ENCODE peak calls at places on chromosomes 3 and 15, in six cellular contexts. N is stromal cell of bone marrow, I is GDM1, B is HCEC 1CT, E is AG08395, D is skeletal muscle cell. Z is an unnamed sample.

GRCh38 chr15:45646220-45646619 is 11.4 kb downstream of the SQOR start:
- DNase-seq in N (no peak), I (no peak), B (peak), E (no peak), D (no peak), Z (peak)

GRCh38 chr3:122916580-122916979 is 111.0 kb downstream of the SEMA5B start:
- DNase-seq in N (no peak), I (no peak), B (no peak), E (no peak), D (no peak), Z (no peak)

GRCh38 chr15:39171944-39172368 is 408.9 kb upstream of the THBS1 start:
- DNase-seq in N (peak), I (peak), B (peak), E (peak), D (peak), Z (peak)

GRCh38 chr3:55634345-55634744 is 147.2 kb upstream of the WNT5A start:
- DNase-seq in N (no peak), I (no peak), B (no peak), E (no peak), D (no peak), Z (no peak)

GRCh38 chr15:42306681-42307080 is 33.4 kb upstream of the TMEM87A start:
- DNase-seq in N (no peak), I (no peak), B (no peak), E (no peak), D (no peak), Z (no peak)

GRCh38 chr15:55110446-55110845 is 86.3 kb downstream of the RSL24D1 start:
- DNase-seq in N (no peak), I (no peak), B (no peak), E (no peak), D (no peak), Z (no peak)

GRCh38 chr15:71103102-71103676 is 12.1 kb upstream of the THSD4 start:
- DNase-seq in N (no peak), I (no peak), B (peak), E (peak), D (no peak), Z (peak)

GRCh38 chr3:77825045-77825827 is 785.3 kb downstream of the ROBO2 start:
- DNase-seq in N (peak), I (no peak), B (peak), E (peak), D (peak), Z (peak)

GRCh38 chr3:130971208-130971607 is 55.4 kb downstream of the ASTE1 start:
- DNase-seq in N (no peak), I (no peak), B (no peak), E (no peak), D (no peak), Z (no peak)

GRCh38 chr3:155079795-155080546 is at the start of gene MME:
- DNase-seq in N (peak), I (no peak), B (peak), E (peak), D (peak), Z (peak)

GRCh38 chr15:31024330-31024729 is 32.9 kb upstream of the MTMR10 start:
- DNase-seq in N (peak), I (no peak), B (peak), E (peak), D (peak), Z (peak)

GRCh38 chr15:48510976-48511375 is 134.5 kb downstream of the FBN1 start:
- DNase-seq in N (peak), I (no peak), B (no peak), E (peak), D (no peak), Z (no peak)

GRCh38 chr15:45919806-45920205 is 285.0 kb downstream of the SQOR start:
- DNase-seq in N (no peak), I (no peak), B (peak), E (peak), D (peak), Z (peak)

GRCh38 chr3:11558918-11559815 is 84.5 kb downstream of the VGLL4 start:
- DNase-seq in N (no peak), I (no peak), B (no peak), E (no peak), D (no peak), Z (no peak)

GRCh38 chr3:141368062-141368924 is at the start of gene ZBTB38:
- DNase-seq in N (peak), I (no peak), B (peak), E (peak), D (peak), Z (peak)

GRCh38 chr3:7194081-7194835 is 333.3 kb downstream of the GRM7 start:
- DNase-seq in N (no peak), I (no peak), B (no peak), E (no peak), D (no peak), Z (no peak)

GRCh38 chr3:11610700-11611099 is 33.0 kb downstream of the VGLL4 start:
- DNase-seq in N (no peak), I (no peak), B (no peak), E (no peak), D (no peak), Z (no peak)

GRCh38 chr15:63991706-63992105 is 54.6 kb downstream of the DAPK2 start:
- DNase-seq in N (no peak), I (no peak), B (no peak), E (no peak), D (no peak), Z (no peak)

GRCh38 chr15:74245342-74245931 is 9.3 kb downstream of the CCDC33 start:
- DNase-seq in N (no peak), I (no peak), B (no peak), E (no peak), D (no peak), Z (no peak)

GRCh38 chr3:23961064-23961463 is 16.0 kb downstream of the NR1D2 start:
- DNase-seq in N (no peak), I (no peak), B (no peak), E (no peak), D (no peak), Z (no peak)

GRCh38 chr15:70906842-70907241 is 14.2 kb downstream of the LRRC49 start:
- DNase-seq in N (no peak), I (no peak), B (no peak), E (peak), D (peak), Z (peak)

GRCh38 chr3:58434170-58434507 is 507 bp upstream of the PDHB start:
- DNase-seq in N (no peak), I (no peak), B (no peak), E (no peak), D (no peak), Z (no peak)

GRCh38 chr3:12687948-12688347 is 24.0 kb upstream of the RAF1 start:
- DNase-seq in N (no peak), I (no peak), B (no peak), E (no peak), D (no peak), Z (no peak)

GRCh38 chr3:119794401-119794800 is 12.5 kb downstream of the NR1I2 start:
- DNase-seq in N (no peak), I (no peak), B (no peak), E (no peak), D (no peak), Z (no peak)

GRCh38 chr15:81765816-81766215 is 280.0 kb downstream of the MEX3B start:
- DNase-seq in N (no peak), I (no peak), B (no peak), E (no peak), D (no peak), Z (no peak)

GRCh38 chr3:171535133-171535532 is 74.9 kb upstream of the TNIK start:
- DNase-seq in N (no peak), I (no peak), B (peak), E (no peak), D (no peak), Z (peak)

GRCh38 chr15:39145146-39145545 is 435.7 kb upstream of the THBS1 start:
- DNase-seq in N (no peak), I (no peak), B (peak), E (no peak), D (no peak), Z (no peak)

GRCh38 chr3:109187390-109187789 is 50.9 kb downstream of the C3orf85 start:
- DNase-seq in N (no peak), I (no peak), B (no peak), E (no peak), D (no peak), Z (no peak)

GRCh38 chr3:188948658-188949400 is 222.9 kb upstream of the TPRG1 start:
- DNase-seq in N (peak), I (peak), B (peak), E (peak), D (peak), Z (peak)

GRCh38 chr15:22890296-22890695 is 51.8 kb downstream of the NIPA2 start:
- DNase-seq in N (no peak), I (no peak), B (no peak), E (no peak), D (no peak), Z (no peak)

GRCh38 chr15:100725121-100726069 is 123.0 kb downstream of the ASB7 start:
- DNase-seq in N (no peak), I (no peak), B (peak), E (peak), D (peak), Z (peak)

GRCh38 chr15:23687143-23687470 is at the start of gene NDN:
- DNase-seq in N (peak), I (no peak), B (no peak), E (peak), D (peak), Z (peak)

GRCh38 chr3:138140940-138141339 is 8.8 kb upstream of the A4GNT start:
- DNase-seq in N (no peak), I (no peak), B (no peak), E (no peak), D (no peak), Z (no peak)

GRCh38 chr15:26038693-26039092 is 175.6 kb upstream of the ATP10A start:
- DNase-seq in N (no peak), I (no peak), B (no peak), E (no peak), D (no peak), Z (no peak)